ENCODE peak calls at places on chromosomes 12 and 14, in four cellular contexts. G, F, W and V are unnamed samples. For H3K36me3, the result is how much of the 10 kb centered on the place peaks cover.

GRCh38 chr12:112381421-112381897 is 772 bp downstream of the HECTD4 start:
- DNase-seq in G (no peak), F (peak), W (no peak), V (no peak)

GRCh38 chr14:105962532-105962931 is 436.1 kb downstream of the TMEM121 start:
- DNase-seq in G (no peak), F (no peak), W (no peak), V (no peak)

GRCh38 chr12:98058838-98059237 is 456.6 kb upstream of the TMPO start:
- DNase-seq in G (no peak), F (no peak), W (no peak), V (no peak)

GRCh38 chr14:27049611-27050172 is 451.9 kb upstream of the NOVA1 start:
- DNase-seq in G (no peak), F (no peak), W (no peak), V (no peak)

GRCh38 chr12:30013051-30013450 is 229.3 kb upstream of the TMTC1 start:
- DNase-seq in G (peak), F (no peak), W (no peak), V (no peak)

GRCh38 chr12:12265571-12266388 is 1.1 kb downstream of the LRP6 start:
- DNase-seq in G (no peak), F (no peak), W (no peak), V (no peak)

GRCh38 chr12:62767946-62768345 is 167.0 kb downstream of the PPM1H start:
- DNase-seq in G (no peak), F (no peak), W (no peak), V (no peak)

GRCh38 chr14:97381309-97381708 is 584.1 kb downstream of the VRK1 start:
- DNase-seq in G (no peak), F (no peak), W (no peak), V (no peak)

GRCh38 chr14:97185186-97185585 is 388.0 kb downstream of the VRK1 start:
- DNase-seq in G (peak), F (no peak), W (no peak), V (peak)

GRCh38 chr12:95998611-95999300 is 2.6 kb upstream of the HAL start:
- DNase-seq in G (no peak), F (no peak), W (peak), V (peak)

GRCh38 chr12:28937196-28937595 is 211.9 kb upstream of the FAR2 start:
- DNase-seq in G (no peak), F (no peak), W (no peak), V (no peak)

GRCh38 chr12:1760566-1761382 is 59.6 kb upstream of the LRTM2 start:
- DNase-seq in G (no peak), F (no peak), W (peak), V (no peak)

GRCh38 chr14:68440776-68441175 is 352.1 kb downstream of the ZFP36L1 start:
- DNase-seq in G (no peak), F (no peak), W (no peak), V (no peak)

GRCh38 chr14:77607741-77608302 is 8.6 kb downstream of the SPTLC2 start:
- DNase-seq in G (no peak), F (no peak), W (no peak), V (no peak)

GRCh38 chr14:25121342-25122129 is 71.6 kb upstream of the STXBP6 start:
- DNase-seq in G (no peak), F (peak), W (no peak), V (no peak)

GRCh38 chr14:96260341-96260821 is 4.4 kb downstream of the BDKRB1 start:
- DNase-seq in G (no peak), F (no peak), W (no peak), V (no peak)

GRCh38 chr12:49244161-49244560 is 20.7 kb upstream of the TUBA1C start:
- DNase-seq in G (no peak), F (no peak), W (no peak), V (no peak)

GRCh38 chr14:81298911-81299310 is 78.2 kb upstream of the GTF2A1 start:
- DNase-seq in G (no peak), F (no peak), W (no peak), V (no peak)

GRCh38 chr14:30223385-30223785 is 295.7 kb upstream of the PRKD1 start:
- DNase-seq in G (no peak), F (peak), W (peak), V (peak)

GRCh38 chr12:130116791-130117190 is 45.5 kb upstream of the FZD10 start:
- DNase-seq in G (no peak), F (no peak), W (no peak), V (no peak)

GRCh38 chr12:68259318-68259940 is 6.0 kb upstream of the IL22 start:
- DNase-seq in G (no peak), F (no peak), W (no peak), V (no peak)

GRCh38 chr14:105091335-105092123 is 26.3 kb upstream of the GPR132 start:
- DNase-seq in G (no peak), F (no peak), W (peak), V (peak)

GRCh38 chr14:31154956-31155355 is 52.6 kb downstream of the HECTD1 start:
- DNase-seq in G (no peak), F (no peak), W (peak), V (no peak)

GRCh38 chr12:46921048-46921753 is 95.4 kb upstream of the SLC38A4 start:
- DNase-seq in G (no peak), F (no peak), W (no peak), V (peak)

GRCh38 chr12:49428652-49429549 is 61.6 kb downstream of the SPATS2 start:
- DNase-seq in G (no peak), F (no peak), W (peak), V (peak)

GRCh38 chr12:71799105-71799504 is 40.5 kb upstream of the TBC1D15 start:
- DNase-seq in G (no peak), F (no peak), W (no peak), V (no peak)

GRCh38 chr12:13425766-13426165 is 229.2 kb downstream of the EMP1 start:
- DNase-seq in G (no peak), F (no peak), W (no peak), V (peak)

GRCh38 chr12:90801776-90802175 is 153.2 kb downstream of the CCER1 start:
- DNase-seq in G (no peak), F (no peak), W (no peak), V (no peak)

GRCh38 chr14:25308244-25308643 is 258.3 kb upstream of the STXBP6 start:
- DNase-seq in G (peak), F (no peak), W (no peak), V (no peak)

GRCh38 chr14:103574104-103574503 is 11.3 kb downstream of the COA8 start:
- DNase-seq in G (no peak), F (no peak), W (no peak), V (no peak)

GRCh38 chr12:51823875-51824565 is 24.5 kb downstream of the FIGNL2 start:
- DNase-seq in G (no peak), F (no peak), W (peak), V (no peak)

GRCh38 chr12:40692617-40693502 is 621 bp downstream of the CNTN1 start:
- DNase-seq in G (peak), F (no peak), W (no peak), V (peak)

GRCh38 chr12:96177013-96177412 is 17.2 kb upstream of the ELK3 start:
- DNase-seq in G (no peak), F (no peak), W (no peak), V (no peak)

GRCh38 chr14:54976316-54976715 is 50.6 kb downstream of the WDHD1 start:
- DNase-seq in G (no peak), F (no peak), W (no peak), V (peak)

GRCh38 chr14:66496188-66496807 is 10.1 kb downstream of the CCDC196 start:
- DNase-seq in G (no peak), F (no peak), W (no peak), V (no peak)

GRCh38 chr14:33564774-33565630 is 385.9 kb downstream of the EGLN3 start:
- DNase-seq in G (no peak), F (no peak), W (no peak), V (peak)

GRCh38 chr12:3267690-3268089 is 190.5 kb downstream of the TSPAN9 start:
- DNase-seq in G (no peak), F (no peak), W (no peak), V (no peak)
- H3K27ac ChIP-seq in G (no peak), F (peak), W (no peak), V (no peak)

DNA sequence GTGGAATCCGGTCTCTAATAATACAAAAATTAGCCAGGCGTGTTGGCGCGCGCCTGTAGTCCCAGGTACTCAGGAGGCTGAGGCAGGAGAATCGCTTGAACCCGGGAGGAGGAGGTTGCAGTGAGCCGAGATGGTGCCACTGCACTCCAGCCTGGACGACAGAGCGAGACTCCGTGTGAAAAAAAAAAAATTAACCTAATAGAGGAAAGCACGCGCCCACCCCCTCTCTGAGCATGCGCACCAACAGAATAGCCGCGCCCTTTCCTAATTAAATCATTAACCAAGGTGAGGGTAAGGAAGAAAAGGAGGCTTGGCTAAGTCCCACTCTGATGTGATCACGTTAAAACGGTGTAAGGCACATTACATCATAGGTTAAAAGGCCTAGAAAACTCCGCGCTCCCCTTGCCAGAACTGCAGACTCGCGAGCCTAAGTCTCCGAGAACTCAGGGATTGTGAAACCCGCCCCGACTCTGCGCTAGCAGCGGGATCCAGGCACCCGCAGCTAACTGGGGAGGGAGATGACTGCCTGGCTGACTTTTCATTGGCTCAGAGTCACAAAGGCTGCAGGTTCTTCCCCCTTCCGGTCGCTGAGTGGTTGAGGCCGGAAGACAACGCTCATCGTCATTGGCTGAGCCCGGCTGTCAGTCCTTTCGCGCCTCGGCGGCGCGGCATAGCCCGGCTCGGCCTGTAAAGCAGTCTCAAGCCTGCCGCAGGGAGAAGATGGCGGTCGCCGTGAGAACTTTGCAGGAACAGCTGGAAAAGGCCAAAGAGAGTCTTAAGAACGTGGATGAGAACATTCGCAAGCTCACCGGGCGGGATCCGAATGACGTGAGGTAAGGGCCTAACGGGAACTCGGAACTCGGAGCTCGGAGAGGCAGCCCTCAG is at the start of gene PNN:
- DNase-seq in G (peak), F (peak), W (peak), V (peak)
- H3K36me3 ChIP-seq in G (under half), F (under half), W (under half), V (under half)

DNA sequence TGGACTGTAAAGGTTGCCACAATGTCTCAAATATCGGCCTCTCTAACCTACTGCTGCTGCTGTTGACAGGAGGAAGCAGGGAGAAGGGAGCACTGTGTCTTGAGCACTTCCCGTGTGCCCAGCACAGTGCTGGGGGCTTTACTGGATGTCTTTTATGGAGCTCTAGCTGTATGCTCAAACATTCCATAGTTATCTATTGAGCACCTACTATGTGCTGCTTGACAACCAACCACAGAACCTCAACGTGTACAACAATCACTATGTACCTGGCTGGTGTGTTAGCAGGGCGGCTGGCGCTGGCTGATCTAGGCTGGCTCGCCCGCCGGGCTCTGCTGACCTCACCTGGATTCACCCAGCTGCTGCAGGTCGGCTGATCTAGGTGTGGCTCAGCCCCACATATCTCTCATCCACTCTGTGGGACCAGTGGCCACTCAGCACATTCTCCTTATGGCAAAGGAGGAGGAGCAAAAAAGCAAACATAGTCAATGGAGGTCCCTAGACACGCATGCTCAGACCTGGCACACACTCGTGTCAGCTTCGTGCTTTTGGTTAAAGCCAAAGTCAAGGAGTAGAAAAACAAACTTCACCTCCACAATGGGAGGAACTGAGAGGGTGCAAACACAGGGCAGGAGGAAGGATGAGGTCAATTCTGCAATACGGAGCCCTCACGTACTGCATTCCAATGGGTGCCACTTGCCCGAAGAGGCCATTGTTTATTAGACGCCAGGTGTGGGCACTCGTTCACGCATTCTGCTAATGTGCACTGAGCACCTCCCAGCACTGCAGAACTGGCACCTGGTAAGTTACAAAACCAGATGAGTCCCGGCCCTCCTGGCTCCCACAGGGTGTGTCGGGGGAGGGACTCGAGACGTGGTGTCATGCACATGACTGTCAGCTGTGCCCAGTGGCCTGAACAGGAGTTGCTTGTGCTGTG is 147.2 kb downstream of the SCARB1 start:
- DNase-seq in G (no peak), F (no peak), W (no peak), V (no peak)
- H3K27ac ChIP-seq in G (no peak), F (no peak), W (no peak), V (no peak)

GRCh38 chr12:120126635-120127005 is 10.1 kb upstream of the RAB35 start:
- DNase-seq in G (no peak), F (peak), W (no peak), V (no peak)

GRCh38 chr12:120131116-120131515 is 14.6 kb upstream of the RAB35 start:
- DNase-seq in G (no peak), F (no peak), W (no peak), V (no peak)

GRCh38 chr12:120132863-120133385 is 16.4 kb upstream of the RAB35 start:
- DNase-seq in G (no peak), F (no peak), W (no peak), V (no peak)

GRCh38 chr12:120132437-120132836 is 15.9 kb upstream of the RAB35 start:
- DNase-seq in G (no peak), F (no peak), W (no peak), V (no peak)

DNA sequence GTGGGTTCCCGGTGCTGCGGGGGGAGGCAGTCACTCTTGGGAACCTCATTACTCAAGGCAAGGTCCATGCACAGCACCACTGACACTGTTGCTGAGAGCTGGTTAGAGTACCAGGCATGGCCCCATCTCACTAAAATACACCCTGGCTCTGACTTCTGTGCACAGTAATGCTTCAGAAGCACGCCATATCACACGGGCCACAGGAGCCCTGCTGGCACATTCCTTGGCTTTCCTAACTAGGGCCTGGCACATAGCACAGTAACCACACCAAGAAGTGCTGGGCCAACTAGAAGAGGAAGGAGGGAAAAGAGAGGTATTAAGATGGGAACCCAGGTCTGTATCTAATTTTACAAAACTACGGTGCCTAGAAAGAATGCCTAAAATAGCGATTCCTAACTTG is 13.5 kb upstream of the RAB35 start:
- DNase-seq in G (no peak), F (no peak), W (no peak), V (no peak)
- H3K36me3 ChIP-seq in G (half or more), F (half or more), W (half or more), V (half or more)

GRCh38 chr12:6204533-6205143 is 4.4 kb downstream of the CD9 start:
- DNase-seq in G (no peak), F (no peak), W (no peak), V (no peak)

GRCh38 chr12:6205144-6205539 is 4.9 kb downstream of the CD9 start:
- DNase-seq in G (peak), F (no peak), W (no peak), V (peak)

GRCh38 chr12:6207254-6207942 is 7.2 kb downstream of the CD9 start:
- DNase-seq in G (no peak), F (no peak), W (no peak), V (no peak)

GRCh38 chr12:6205761-6206160 is 5.6 kb downstream of the CD9 start:
- DNase-seq in G (no peak), F (no peak), W (no peak), V (no peak)

DNA sequence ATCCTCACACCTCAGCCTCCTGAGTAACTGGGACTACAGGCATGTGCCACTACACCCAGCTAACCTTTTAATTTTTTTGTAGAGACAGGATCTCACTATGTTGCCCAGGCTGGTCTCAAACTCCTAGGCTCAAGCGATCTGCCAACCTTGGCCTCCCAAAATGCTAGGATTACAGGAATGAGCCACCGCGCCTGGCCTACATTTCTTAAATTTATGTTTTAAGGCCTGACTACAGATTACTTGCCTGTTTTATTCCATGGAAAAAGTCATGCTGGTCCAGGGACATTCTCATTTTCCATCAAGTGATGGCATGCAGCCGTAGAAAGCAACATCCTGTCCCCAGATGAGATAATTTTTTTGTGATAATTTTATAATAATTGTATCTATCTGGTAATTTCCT is 6.1 kb downstream of the CD9 start:
- DNase-seq in G (no peak), F (no peak), W (no peak), V (no peak)
- H3K27ac ChIP-seq in G (no peak), F (peak), W (no peak), V (no peak)

GRCh38 chr14:101043891-101044290 is 140.4 kb upstream of the RTL1 start:
- DNase-seq in G (no peak), F (no peak), W (no peak), V (no peak)
- H3K36me3 ChIP-seq in G (under half), F (under half), W (under half), V (under half)

DNA sequence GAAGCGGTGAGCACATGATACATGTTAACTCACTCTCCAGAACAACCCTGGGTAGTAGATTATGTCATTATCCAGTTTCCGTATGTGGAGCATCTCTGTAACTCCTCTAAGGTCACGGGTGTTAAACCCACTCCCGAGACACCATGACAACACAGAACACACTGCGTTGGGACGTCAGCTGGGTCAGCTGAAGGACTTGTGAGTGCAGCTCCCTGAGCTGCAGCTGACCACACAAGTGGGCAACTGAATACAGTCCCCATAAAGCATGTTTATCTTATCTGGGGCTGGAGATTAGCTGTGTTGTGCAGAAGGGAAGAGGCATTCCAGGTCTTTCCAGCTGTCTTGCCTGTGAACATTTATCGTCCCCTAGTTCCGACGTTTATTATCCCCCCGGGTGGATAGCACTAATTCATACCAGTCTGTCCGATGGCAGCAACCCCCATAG is 211.5 kb downstream of the CHST11 start:
- DNase-seq in G (no peak), F (peak), W (no peak), V (peak)
- H3K27ac ChIP-seq in G (no peak), F (peak), W (no peak), V (no peak)

GRCh38 chr14:90290612-90291011 is 34.3 kb downstream of the PSMC1 start:
- DNase-seq in G (no peak), F (peak), W (no peak), V (no peak)

GRCh38 chr14:90294872-90295271 is 36.9 kb downstream of the NRDE2 start:
- DNase-seq in G (no peak), F (no peak), W (no peak), V (no peak)

GRCh38 chr14:90293766-90294471 is 37.6 kb downstream of the PSMC1 start:
- DNase-seq in G (no peak), F (no peak), W (no peak), V (no peak)

GRCh38 chr14:90288646-90289355 is 32.4 kb downstream of the PSMC1 start:
- DNase-seq in G (no peak), F (peak), W (no peak), V (no peak)

GRCh38 chr14:90291699-90292098 is 35.3 kb downstream of the PSMC1 start:
- DNase-seq in G (no peak), F (peak), W (no peak), V (no peak)
- H3K36me3 ChIP-seq in G (under half), F (half or more), W (under half), V (under half)